ENCODE peak calls at places on chromosomes 13 and 19, in seven cellular contexts. One of them, this sample, is unnamed.
A peak's percentile ranks its signal among the peaks of the same experiment; 100 is the strongest.

GRCh38 chr13:38922170-38922569 is 68.5 kb downstream of the STOML3 start:
- DNase-seq in putamen: no peak
- DNase-seq in activated CD4-positive, alpha-beta T cell treated with anti-CD3 and anti-CD28 coated beads, Interleukin-2, amount 50 U/mL, for 48 hours: no peak
- DNase-seq in activated CD4-positive, CD25-positive, alpha-beta regulatory T cell treated with anti-CD3 and anti-CD28 coated beads, Interleukin-2, amount 50 U/mL, for 16 hours: no peak
- DNase-seq in glutamatergic neuron: no peak
- DNase-seq in NCI-H1436: no peak
- DNase-seq in thoracic aorta: no peak
- DNase-seq in this sample: no peak

GRCh38 chr13:51783432-51784094 is 20.4 kb downstream of the DHRS12 start:
- DNase-seq in glutamatergic neuron: peak; percentile 30
- DNase-seq in activated CD4-positive, CD25-positive, alpha-beta regulatory T cell treated with anti-CD3 and anti-CD28 coated beads, Interleukin-2, amount 50 U/mL, for 16 hours: no peak
- DNase-seq in thoracic aorta: no peak
- DNase-seq in activated CD4-positive, alpha-beta T cell treated with anti-CD3 and anti-CD28 coated beads, Interleukin-2, amount 50 U/mL, for 48 hours: no peak
- DNase-seq in putamen: no peak
- DNase-seq in NCI-H1436: no peak
- DNase-seq in this sample: no peak

GRCh38 chr19:56566904-56567273 is 379 bp upstream of the ZNF470 start:
- DNase-seq in NCI-H1436: no peak
- DNase-seq in activated CD4-positive, CD25-positive, alpha-beta regulatory T cell treated with anti-CD3 and anti-CD28 coated beads, Interleukin-2, amount 50 U/mL, for 16 hours: peak; percentile 11
- DNase-seq in activated CD4-positive, alpha-beta T cell treated with anti-CD3 and anti-CD28 coated beads, Interleukin-2, amount 50 U/mL, for 48 hours: peak; percentile 71
- DNase-seq in glutamatergic neuron: peak; percentile 73
- DNase-seq in putamen: peak; percentile 23
- DNase-seq in thoracic aorta: peak; percentile 4
- DNase-seq in this sample: peak; percentile 38

GRCh38 chr13:26978081-26978860 is 193.3 kb downstream of the USP12 start:
- DNase-seq in glutamatergic neuron: no peak
- DNase-seq in thoracic aorta: no peak
- DNase-seq in putamen: no peak
- DNase-seq in activated CD4-positive, CD25-positive, alpha-beta regulatory T cell treated with anti-CD3 and anti-CD28 coated beads, Interleukin-2, amount 50 U/mL, for 16 hours: no peak
- DNase-seq in activated CD4-positive, alpha-beta T cell treated with anti-CD3 and anti-CD28 coated beads, Interleukin-2, amount 50 U/mL, for 48 hours: no peak
- DNase-seq in NCI-H1436: no peak
- DNase-seq in this sample: no peak

GRCh38 chr13:66424417-66424816 is 805.7 kb downstream of the PCDH9 start:
- DNase-seq in glutamatergic neuron: no peak
- DNase-seq in thoracic aorta: no peak
- DNase-seq in activated CD4-positive, CD25-positive, alpha-beta regulatory T cell treated with anti-CD3 and anti-CD28 coated beads, Interleukin-2, amount 50 U/mL, for 16 hours: no peak
- DNase-seq in putamen: no peak
- DNase-seq in activated CD4-positive, alpha-beta T cell treated with anti-CD3 and anti-CD28 coated beads, Interleukin-2, amount 50 U/mL, for 48 hours: no peak
- DNase-seq in NCI-H1436: no peak
- DNase-seq in this sample: no peak

GRCh38 chr19:49585023-49585422 is 3.9 kb downstream of the PRRG2 start:
- DNase-seq in glutamatergic neuron: peak; percentile 63
- DNase-seq in thoracic aorta: no peak
- DNase-seq in putamen: no peak
- DNase-seq in activated CD4-positive, CD25-positive, alpha-beta regulatory T cell treated with anti-CD3 and anti-CD28 coated beads, Interleukin-2, amount 50 U/mL, for 16 hours: no peak
- DNase-seq in activated CD4-positive, alpha-beta T cell treated with anti-CD3 and anti-CD28 coated beads, Interleukin-2, amount 50 U/mL, for 48 hours: no peak
- DNase-seq in NCI-H1436: peak; percentile 62
- DNase-seq in this sample: no peak

GRCh38 chr13:40376296-40376849 is 290.1 kb downstream of the FOXO1 start:
- DNase-seq in activated CD4-positive, CD25-positive, alpha-beta regulatory T cell treated with anti-CD3 and anti-CD28 coated beads, Interleukin-2, amount 50 U/mL, for 16 hours: no peak
- DNase-seq in activated CD4-positive, alpha-beta T cell treated with anti-CD3 and anti-CD28 coated beads, Interleukin-2, amount 50 U/mL, for 48 hours: no peak
- DNase-seq in NCI-H1436: no peak
- DNase-seq in putamen: no peak
- DNase-seq in thoracic aorta: no peak
- DNase-seq in glutamatergic neuron: no peak
- DNase-seq in this sample: no peak

GRCh38 chr19:56441206-56441792 is 35.8 kb downstream of the ZNF667 start:
- DNase-seq in thoracic aorta: no peak
- DNase-seq in NCI-H1436: no peak
- DNase-seq in activated CD4-positive, CD25-positive, alpha-beta regulatory T cell treated with anti-CD3 and anti-CD28 coated beads, Interleukin-2, amount 50 U/mL, for 16 hours: no peak
- DNase-seq in glutamatergic neuron: no peak
- DNase-seq in putamen: no peak
- DNase-seq in activated CD4-positive, alpha-beta T cell treated with anti-CD3 and anti-CD28 coated beads, Interleukin-2, amount 50 U/mL, for 48 hours: no peak
- DNase-seq in this sample: no peak

GRCh38 chr13:99601535-99601934 is 100.3 kb downstream of the TM9SF2 start:
- DNase-seq in putamen: no peak
- DNase-seq in activated CD4-positive, CD25-positive, alpha-beta regulatory T cell treated with anti-CD3 and anti-CD28 coated beads, Interleukin-2, amount 50 U/mL, for 16 hours: no peak
- DNase-seq in activated CD4-positive, alpha-beta T cell treated with anti-CD3 and anti-CD28 coated beads, Interleukin-2, amount 50 U/mL, for 48 hours: no peak
- DNase-seq in glutamatergic neuron: no peak
- DNase-seq in thoracic aorta: no peak
- DNase-seq in NCI-H1436: no peak
- DNase-seq in this sample: no peak

This sample was measured in Kasumi-1.